ENCODE peak calls at places on chromosomes 5 and 9, in six cellular contexts. A is DND-41, W is GM06990, Y is fibroblast of the aortic adventitia, D is fibroblast of mammary gland, C is AG10803. V is an unnamed sample.

GRCh38 chr9:95807326-95807947 is 68.1 kb upstream of the ERCC6L2 start:
- DNase-seq in A (no peak), W (no peak), Y (no peak), D (no peak), C (no peak), V (no peak)

GRCh38 chr9:99115947-99116543 is 11.1 kb downstream of the TGFBR1 start:
- DNase-seq in A (no peak), W (no peak), Y (no peak), D (no peak), C (peak), V (no peak)

GRCh38 chr5:11494340-11494739 is 409.9 kb downstream of the CTNND2 start:
- DNase-seq in A (no peak), W (no peak), Y (peak), D (peak), C (no peak), V (no peak)

GRCh38 chr9:129667850-129668249 is 2.4 kb downstream of the PRRX2 start:
- DNase-seq in A (no peak), W (no peak), Y (no peak), D (no peak), C (peak), V (no peak)

GRCh38 chr5:87268126-87268969 is 665 bp downstream of the RASA1 start:
- DNase-seq in A (peak), W (no peak), Y (peak), D (peak), C (peak), V (peak)

GRCh38 chr5:15844253-15844652 is 335.3 kb downstream of the MARCHF11 start:
- DNase-seq in A (no peak), W (no peak), Y (no peak), D (no peak), C (no peak), V (no peak)

GRCh38 chr9:110940949-110941557 is 97.2 kb downstream of the LPAR1 start:
- DNase-seq in A (no peak), W (no peak), Y (no peak), D (no peak), C (no peak), V (no peak)

GRCh38 chr5:180251141-180251540 is 40.7 kb downstream of the MAPK9 start:
- DNase-seq in A (no peak), W (no peak), Y (no peak), D (no peak), C (no peak), V (no peak)

GRCh38 chr5:59149271-59149670 is 566.4 kb downstream of the RAB3C start:
- DNase-seq in A (no peak), W (no peak), Y (no peak), D (no peak), C (no peak), V (no peak)

GRCh38 chr9:114223564-114224246 is 68.4 kb downstream of the COL27A1 start:
- DNase-seq in A (no peak), W (no peak), Y (peak), D (peak), C (peak), V (no peak)

GRCh38 chr5:122415030-122415429 is 103.0 kb downstream of the SNCAIP start:
- DNase-seq in A (no peak), W (no peak), Y (no peak), D (no peak), C (no peak), V (no peak)

GRCh38 chr9:137294091-137294683 is 7.9 kb downstream of the NRARP start:
- DNase-seq in A (no peak), W (no peak), Y (peak), D (peak), C (no peak), V (no peak)

GRCh38 chr9:16625831-16626230 is 244.6 kb downstream of the BNC2 start:
- DNase-seq in A (no peak), W (no peak), Y (peak), D (peak), C (no peak), V (no peak)

GRCh38 chr9:126320158-126320922 is 6.3 kb upstream of the MVB12B start:
- DNase-seq in A (no peak), W (no peak), Y (no peak), D (peak), C (peak), V (no peak)

GRCh38 chr9:130931508-130932150 is 7.4 kb downstream of the FIBCD1 start:
- DNase-seq in A (no peak), W (peak), Y (no peak), D (no peak), C (no peak), V (no peak)

GRCh38 chr9:4356306-4356705 is 56.4 kb upstream of the GLIS3 start:
- DNase-seq in A (no peak), W (no peak), Y (peak), D (no peak), C (no peak), V (no peak)

GRCh38 chr5:143619038-143619437 is 192.9 kb upstream of the HMHB1 start:
- DNase-seq in A (no peak), W (no peak), Y (no peak), D (no peak), C (no peak), V (no peak)

GRCh38 chr5:1177826-1178528 is 23.4 kb upstream of the SLC6A19 start:
- DNase-seq in A (no peak), W (no peak), Y (no peak), D (no peak), C (no peak), V (no peak)

GRCh38 chr5:32044904-32045303 is 129.2 kb downstream of the GOLPH3 start:
- DNase-seq in A (no peak), W (no peak), Y (peak), D (peak), C (peak), V (peak)

GRCh38 chr5:170632985-170633234 is 129.1 kb downstream of the KCNIP1 start:
- DNase-seq in A (peak), W (peak), Y (no peak), D (no peak), C (no peak), V (no peak)

GRCh38 chr5:180611140-180611850 is 20.0 kb upstream of the SCGB3A1 start:
- DNase-seq in A (no peak), W (no peak), Y (no peak), D (no peak), C (no peak), V (no peak)

DNA sequence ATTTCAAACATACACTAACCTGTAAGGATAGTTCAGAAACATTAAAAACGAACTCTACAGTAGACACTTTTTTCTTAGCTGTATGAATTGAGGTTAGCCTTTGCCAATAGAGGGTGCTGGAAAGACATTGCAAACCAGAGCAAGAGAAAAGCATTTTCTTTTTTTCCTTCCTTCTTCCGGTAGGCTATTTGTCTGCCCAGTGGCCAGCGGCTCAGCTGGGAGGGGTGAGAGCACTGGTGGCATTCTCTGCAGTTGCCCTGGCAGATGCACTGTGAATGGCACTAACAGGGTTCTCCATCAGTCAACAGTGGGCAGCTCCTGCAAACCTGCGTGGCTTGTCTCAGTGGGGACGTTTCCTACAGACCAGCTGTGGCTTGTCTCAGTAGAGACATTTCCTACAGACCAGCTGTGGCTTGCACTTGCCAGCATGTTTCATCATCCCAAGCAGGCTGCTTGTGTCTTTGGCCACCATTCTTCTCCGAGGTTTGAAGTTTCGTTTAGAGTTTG is 984.5 kb upstream of the CDH18 start:
- DNase-seq in A (no peak), W (no peak), Y (peak), D (peak), C (no peak), V (no peak)
- H3K4me3 ChIP-seq in A (no peak), W (no peak), Y (peak), D (no peak), C (no peak), V (peak)

DNA sequence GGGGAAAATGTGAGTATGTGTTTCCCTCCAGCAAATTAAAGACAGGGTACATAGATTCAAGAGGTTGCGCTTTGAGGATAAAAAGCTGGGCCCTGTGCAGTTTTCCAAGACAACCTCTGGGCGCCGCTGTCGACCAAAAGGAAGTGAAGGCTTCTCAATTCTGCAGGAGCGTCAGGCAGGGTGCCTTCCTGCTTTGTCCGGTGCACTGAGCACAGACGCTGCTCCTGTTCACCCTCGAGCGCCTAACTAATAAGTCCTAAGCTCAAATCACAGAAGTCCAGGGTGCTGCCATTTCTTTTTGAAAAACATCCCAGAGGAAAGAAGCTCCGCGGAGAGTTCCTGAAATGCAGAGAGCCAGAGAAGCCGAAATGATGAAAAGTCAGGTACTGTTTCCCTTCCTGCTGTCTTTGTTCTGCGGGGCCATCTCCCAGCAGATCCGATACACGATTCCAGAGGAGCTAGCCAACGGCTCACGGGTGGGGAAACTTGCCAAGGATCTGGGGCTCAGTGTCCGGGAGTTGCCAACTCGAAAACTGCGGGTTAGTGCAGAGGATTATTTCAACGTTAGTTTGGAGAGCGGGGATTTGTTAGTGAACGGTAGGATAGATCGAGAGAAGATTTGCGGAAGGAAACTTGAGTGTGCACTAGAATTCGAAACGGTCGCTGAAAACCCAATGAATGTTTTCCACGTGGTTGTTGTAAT is at the start of gene PCDHGB1:
- DNase-seq in A (no peak), W (no peak), Y (peak), D (peak), C (peak), V (no peak)
- TF ChIP-seq CTCF in A (peak), W (peak), Y (peak), D (peak), C (peak), V (peak)

GRCh38 chr5:160919610-160920009 is 67.6 kb upstream of the ATP10B start:
- DNase-seq in A (no peak), W (no peak), Y (no peak), D (no peak), C (no peak), V (no peak)
- H3K4me3 ChIP-seq in A (no peak), W (no peak), Y (no peak), D (no peak), C (no peak), V (no peak)

DNA sequence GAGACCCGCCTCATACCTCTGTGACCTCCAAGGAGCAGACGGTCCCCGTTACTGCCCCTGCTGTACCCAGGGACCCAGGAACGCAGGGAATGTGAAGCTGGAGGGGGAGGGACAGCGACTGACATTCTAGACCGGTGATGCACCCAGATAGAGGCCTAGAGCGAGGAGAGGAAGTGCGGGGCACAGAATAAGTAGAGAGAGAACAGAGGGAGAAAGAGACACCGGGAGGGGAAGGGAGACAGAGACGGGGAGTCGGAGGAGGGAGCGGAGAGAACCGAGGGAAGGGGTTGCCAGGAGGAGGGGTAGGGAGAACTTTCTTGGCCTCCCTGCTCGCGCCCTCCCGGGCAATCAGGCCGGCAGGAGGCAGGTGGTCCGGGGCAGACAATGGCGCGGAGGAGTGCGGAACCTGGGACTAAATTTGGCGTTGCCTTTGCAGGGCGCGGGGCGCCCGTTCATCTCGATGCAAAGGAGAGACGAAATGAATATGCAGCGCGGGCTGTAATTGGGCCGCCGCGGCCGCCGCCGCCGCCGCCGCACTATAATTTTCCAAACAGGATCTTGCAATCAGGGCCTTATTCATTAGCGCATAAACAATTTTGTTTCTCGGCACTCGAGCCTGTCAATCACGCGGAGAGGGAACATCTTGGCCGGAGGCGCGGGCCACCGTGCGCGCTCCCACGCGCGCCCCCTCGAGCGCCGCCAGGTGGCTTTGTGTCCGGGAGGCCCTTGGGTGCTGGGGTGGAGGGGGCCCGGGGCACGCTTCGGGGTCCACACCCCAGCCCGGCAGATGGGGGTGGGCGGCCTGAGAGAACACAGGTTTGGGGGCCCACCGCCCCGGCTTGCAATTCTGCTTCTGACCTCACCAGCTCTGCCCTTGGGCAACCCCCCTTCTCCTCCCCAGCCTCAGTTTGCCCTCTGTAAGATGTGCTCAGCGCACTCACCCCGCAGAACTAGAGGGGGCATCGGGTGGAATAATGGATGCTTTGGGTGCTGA is 32.9 kb downstream of the NDUFA8 start:
- DNase-seq in A (no peak), W (no peak), Y (peak), D (peak), C (peak), V (no peak)
- TF ChIP-seq CTCF in A (no peak), W (no peak), Y (no peak), D (no peak), C (peak), V (peak)

GRCh38 chr5:139982157-139982974 is 60.7 kb downstream of the NRG2 start:
- DNase-seq in A (no peak), W (no peak), Y (peak), D (peak), C (peak), V (no peak)

GRCh38 chr5:139984816-139985215 is 58.3 kb downstream of the NRG2 start:
- DNase-seq in A (no peak), W (no peak), Y (no peak), D (no peak), C (no peak), V (no peak)

GRCh38 chr5:139982975-139983240 is 60.2 kb downstream of the NRG2 start:
- DNase-seq in A (no peak), W (no peak), Y (no peak), D (no peak), C (peak), V (no peak)

GRCh38 chr5:139985290-139985689 is 57.8 kb downstream of the NRG2 start:
- DNase-seq in A (no peak), W (no peak), Y (no peak), D (no peak), C (no peak), V (no peak)

GRCh38 chr5:139985733-139986132 is 57.4 kb downstream of the NRG2 start:
- DNase-seq in A (no peak), W (no peak), Y (peak), D (peak), C (peak), V (peak)
- H3K4me3 ChIP-seq in A (no peak), W (no peak), Y (no peak), D (no peak), C (no peak), V (no peak)

GRCh38 chr5:134226441-134227192 is 744 bp upstream of the PPP2CA start:
- DNase-seq in A (no peak), W (no peak), Y (peak), D (no peak), C (peak), V (no peak)

GRCh38 chr5:134228624-134229023 is 2.8 kb upstream of the PPP2CA start:
- DNase-seq in A (no peak), W (no peak), Y (no peak), D (no peak), C (no peak), V (no peak)

GRCh38 chr5:134227786-134228185 is 1.9 kb upstream of the PPP2CA start:
- DNase-seq in A (no peak), W (no peak), Y (no peak), D (no peak), C (no peak), V (no peak)

GRCh38 chr5:134225780-134226440 is at the start of gene PPP2CA:
- DNase-seq in A (peak), W (peak), Y (peak), D (peak), C (peak), V (peak)

DNA sequence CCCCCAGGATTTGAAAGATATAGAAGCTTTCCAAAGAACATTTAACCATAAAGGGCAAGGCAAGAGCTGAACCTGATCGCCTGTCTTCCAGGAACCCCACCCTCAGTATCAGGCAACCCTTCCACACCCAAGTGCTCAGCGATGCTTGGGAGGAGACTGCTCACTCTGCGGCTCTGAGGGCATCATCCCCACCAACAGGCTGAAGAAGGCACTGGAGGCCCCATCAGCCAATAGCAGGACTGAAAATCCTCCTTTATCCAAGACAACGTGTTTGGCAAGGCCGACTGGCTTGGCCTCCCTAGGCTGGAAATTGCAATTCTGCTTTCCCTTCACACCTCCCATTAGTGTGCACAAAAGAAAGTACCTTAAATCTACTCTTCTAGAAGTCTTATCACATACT is 1.4 kb upstream of the PPP2CA start:
- DNase-seq in A (peak), W (no peak), Y (peak), D (peak), C (peak), V (no peak)
- TF ChIP-seq CTCF in A (no peak), W (no peak), Y (peak), D (no peak), C (peak), V (peak)

DNA sequence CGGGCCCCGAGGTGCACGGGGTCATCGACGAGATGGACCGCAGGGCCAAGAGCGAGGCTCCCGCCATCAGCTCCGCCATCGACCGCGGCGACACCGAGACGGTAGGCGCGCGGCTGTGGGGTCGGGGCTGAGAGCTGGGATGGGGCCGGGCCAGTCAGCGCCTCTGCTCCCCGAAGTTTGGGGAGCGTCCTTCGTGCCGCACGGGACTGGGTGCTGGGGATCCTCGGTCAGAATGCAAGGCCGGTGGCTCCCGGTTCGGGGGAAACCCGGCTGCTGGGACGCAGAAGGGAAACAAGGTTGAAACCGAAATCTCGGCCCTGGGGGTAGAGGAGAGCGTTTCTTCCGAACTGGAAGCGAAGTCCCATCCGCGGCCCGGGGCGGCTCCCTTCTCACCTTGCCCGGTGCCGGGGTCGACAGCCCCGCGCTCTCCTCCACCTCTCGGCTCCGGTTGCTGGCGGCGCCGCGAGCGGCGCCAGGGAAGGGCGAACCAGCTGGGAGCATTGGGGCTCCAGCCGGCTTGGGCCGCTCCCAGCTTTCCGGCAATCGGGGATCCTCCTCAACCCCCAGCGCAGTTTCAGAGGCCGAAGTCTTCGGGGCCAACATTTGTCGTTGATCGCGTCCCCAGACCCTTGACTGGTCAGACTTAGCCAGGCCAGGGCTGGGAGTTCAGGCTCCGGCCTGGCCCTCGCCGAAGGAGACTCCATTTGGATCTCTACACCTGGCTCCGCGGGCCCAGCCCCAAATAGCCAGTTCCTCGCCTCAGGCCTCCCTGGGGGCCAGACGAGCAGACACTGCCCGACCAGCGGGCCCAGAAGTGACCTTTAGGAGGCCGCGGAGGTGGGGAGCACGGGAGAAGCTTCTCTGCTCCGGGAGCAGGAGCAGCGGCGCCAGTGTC is 1.0 kb downstream of the LHX2 start:
- DNase-seq in A (no peak), W (peak), Y (no peak), D (no peak), C (no peak), V (no peak)
- H3K4me3 ChIP-seq in A (no peak), W (peak), Y (no peak), D (no peak), C (no peak), V (no peak)